ENCODE peak calls at places on chromosomes 13 and 19, in eight cellular contexts. L, B, T, S, R, Q, V and F are unnamed samples. For H3K36me3, the result is how much of the 10 kb centered on the place peaks cover.

GRCh38 chr19:31304877-31305312 is 44.3 kb downstream of the TSHZ3 start:
- DNase-seq in L (no peak), B (peak), T (no peak), S (no peak), R (no peak), Q (no peak), V (no peak), F (no peak)

GRCh38 chr13:46172531-46172991 is 9.4 kb downstream of the LCP1 start:
- DNase-seq in L (no peak), B (no peak), T (no peak), S (no peak), R (no peak), Q (no peak), V (no peak), F (no peak)

GRCh38 chr19:38194061-38194701 is 29.8 kb downstream of the DPF1 start:
- DNase-seq in L (no peak), B (no peak), T (no peak), S (no peak), R (no peak), Q (no peak), V (no peak), F (peak)

GRCh38 chr19:18596752-18597157 is 8.2 kb downstream of the REX1BD start:
- DNase-seq in L (no peak), B (no peak), T (no peak), S (peak), R (peak), Q (no peak), V (peak), F (peak)

GRCh38 chr13:100916943-100917342 is 242.3 kb upstream of the TMTC4 start:
- DNase-seq in L (no peak), B (no peak), T (no peak), S (no peak), R (no peak), Q (no peak), V (no peak), F (no peak)

GRCh38 chr13:101795025-101795424 is 342.6 kb downstream of the ITGBL1 start:
- DNase-seq in L (no peak), B (no peak), T (no peak), S (no peak), R (no peak), Q (no peak), V (no peak), F (no peak)

GRCh38 chr13:28027607-28028364 is 39.3 kb upstream of the URAD start:
- DNase-seq in L (no peak), B (no peak), T (no peak), S (no peak), R (no peak), Q (no peak), V (no peak), F (no peak)

GRCh38 chr13:24680921-24681585 is 845 bp downstream of the ATP12A start:
- DNase-seq in L (no peak), B (no peak), T (no peak), S (no peak), R (peak), Q (no peak), V (no peak), F (no peak)

GRCh38 chr13:34863360-34864135 is 78.5 kb upstream of the NBEA start:
- DNase-seq in L (peak), B (no peak), T (peak), S (peak), R (no peak), Q (peak), V (no peak), F (peak)

GRCh38 chr19:37718357-37718756 is 1.2 kb downstream of the ZNF607 start:
- DNase-seq in L (no peak), B (no peak), T (no peak), S (no peak), R (peak), Q (no peak), V (no peak), F (no peak)

GRCh38 chr19:1917926-1918325 is 12.7 kb downstream of the ADAT3 start:
- DNase-seq in L (no peak), B (no peak), T (no peak), S (no peak), R (no peak), Q (no peak), V (no peak), F (no peak)

GRCh38 chr13:23378009-23378632 is 55.4 kb downstream of the SACS start:
- DNase-seq in L (peak), B (no peak), T (no peak), S (peak), R (peak), Q (peak), V (no peak), F (peak)

GRCh38 chr19:18736415-18737336 is 53.2 kb downstream of the CRTC1 start:
- DNase-seq in L (no peak), B (no peak), T (no peak), S (no peak), R (no peak), Q (no peak), V (no peak), F (no peak)

GRCh38 chr13:24827799-24828198 is 63.8 kb downstream of the RNF17 start:
- DNase-seq in L (no peak), B (no peak), T (no peak), S (no peak), R (no peak), Q (no peak), V (no peak), F (no peak)

GRCh38 chr13:106919638-106920037 is 351.7 kb upstream of the ARGLU1 start:
- DNase-seq in L (peak), B (no peak), T (no peak), S (no peak), R (peak), Q (peak), V (no peak), F (no peak)

GRCh38 chr19:29467824-29468401 is 57.9 kb upstream of the VSTM2B start:
- DNase-seq in L (no peak), B (no peak), T (peak), S (peak), R (peak), Q (no peak), V (no peak), F (peak)

GRCh38 chr19:44662686-44663085 is 8.6 kb upstream of the CEACAM19 start:
- DNase-seq in L (peak), B (no peak), T (no peak), S (no peak), R (no peak), Q (peak), V (no peak), F (no peak)

GRCh38 chr13:48782429-48782840 is 128.7 kb downstream of the CYSLTR2 start:
- DNase-seq in L (no peak), B (no peak), T (no peak), S (no peak), R (no peak), Q (no peak), V (no peak), F (peak)

GRCh38 chr19:18860725-18861124 is 29.0 kb downstream of the UPF1 start:
- DNase-seq in L (no peak), B (no peak), T (no peak), S (no peak), R (no peak), Q (no peak), V (no peak), F (no peak)

GRCh38 chr13:111929036-111929616 is 137.8 kb upstream of the SOX1 start:
- DNase-seq in L (no peak), B (no peak), T (no peak), S (no peak), R (no peak), Q (no peak), V (no peak), F (no peak)

GRCh38 chr19:1131718-1132552 is 28.1 kb downstream of the GPX4 start:
- DNase-seq in L (peak), B (no peak), T (no peak), S (peak), R (peak), Q (peak), V (peak), F (no peak)

GRCh38 chr13:64680739-64681138 is 2549.4 kb downstream of the PCDH9 start:
- DNase-seq in L (no peak), B (no peak), T (no peak), S (no peak), R (no peak), Q (no peak), V (no peak), F (no peak)

GRCh38 chr19:1037553-1038115 is 2.3 kb upstream of the ABCA7 start:
- DNase-seq in L (no peak), B (no peak), T (no peak), S (no peak), R (no peak), Q (no peak), V (no peak), F (no peak)

GRCh38 chr19:30406220-30406944 is 34.2 kb downstream of the ZNF536 start:
- DNase-seq in L (no peak), B (no peak), T (no peak), S (peak), R (peak), Q (no peak), V (no peak), F (no peak)

GRCh38 chr19:57803594-57804325 is 11.0 kb downstream of the ZNF552 start:
- DNase-seq in L (peak), B (peak), T (peak), S (peak), R (peak), Q (peak), V (no peak), F (peak)

GRCh38 chr13:69935043-69935442 is 172.6 kb upstream of the ATXN8OS start:
- DNase-seq in L (no peak), B (no peak), T (peak), S (no peak), R (no peak), Q (no peak), V (peak), F (peak)

GRCh38 chr19:57056972-57057371 is 62.8 kb upstream of the USP29 start:
- DNase-seq in L (no peak), B (no peak), T (no peak), S (peak), R (no peak), Q (no peak), V (no peak), F (no peak)

GRCh38 chr13:45137501-45137880 is 17.2 kb downstream of the GTF2F2 start:
- DNase-seq in L (no peak), B (no peak), T (no peak), S (no peak), R (no peak), Q (no peak), V (no peak), F (no peak)

GRCh38 chr19:6392219-6393073 is 518 bp downstream of the GTF2F1 start:
- DNase-seq in L (no peak), B (no peak), T (no peak), S (peak), R (peak), Q (no peak), V (peak), F (no peak)

GRCh38 chr13:84377071-84377470 is 494.8 kb upstream of the SLITRK1 start:
- DNase-seq in L (no peak), B (no peak), T (no peak), S (no peak), R (no peak), Q (no peak), V (no peak), F (no peak)

GRCh38 chr19:55716531-55716930 is 21.7 kb downstream of the NLRP9 start:
- DNase-seq in L (no peak), B (no peak), T (no peak), S (no peak), R (no peak), Q (no peak), V (no peak), F (no peak)

GRCh38 chr13:98838776-98839175 is 86.3 kb upstream of the SLC15A1 start:
- DNase-seq in L (peak), B (no peak), T (no peak), S (peak), R (no peak), Q (peak), V (no peak), F (no peak)

GRCh38 chr19:15536350-15536749 is 28.0 kb downstream of the CYP4F22 start:
- DNase-seq in L (no peak), B (no peak), T (no peak), S (no peak), R (no peak), Q (no peak), V (no peak), F (no peak)

GRCh38 chr13:25890671-25891212 is 161.1 kb downstream of the SHISA2 start:
- DNase-seq in L (no peak), B (no peak), T (no peak), S (no peak), R (no peak), Q (no peak), V (no peak), F (no peak)

GRCh38 chr13:79141082-79141481 is 265.0 kb downstream of the RBM26 start:
- DNase-seq in L (no peak), B (no peak), T (no peak), S (no peak), R (no peak), Q (no peak), V (no peak), F (no peak)

GRCh38 chr19:27775395-27775794 is 1437.6 kb downstream of the UQCRFS1 start:
- DNase-seq in L (no peak), B (no peak), T (no peak), S (peak), R (no peak), Q (no peak), V (peak), F (no peak)

GRCh38 chr13:94660695-94661324 is 51.5 kb downstream of the SOX21 start:
- DNase-seq in L (peak), B (no peak), T (no peak), S (peak), R (peak), Q (peak), V (peak), F (peak)

GRCh38 chr19:1522838-1523237 is 1.0 kb upstream of the PLK5 start:
- DNase-seq in L (no peak), B (no peak), T (no peak), S (no peak), R (no peak), Q (no peak), V (no peak), F (no peak)

DNA sequence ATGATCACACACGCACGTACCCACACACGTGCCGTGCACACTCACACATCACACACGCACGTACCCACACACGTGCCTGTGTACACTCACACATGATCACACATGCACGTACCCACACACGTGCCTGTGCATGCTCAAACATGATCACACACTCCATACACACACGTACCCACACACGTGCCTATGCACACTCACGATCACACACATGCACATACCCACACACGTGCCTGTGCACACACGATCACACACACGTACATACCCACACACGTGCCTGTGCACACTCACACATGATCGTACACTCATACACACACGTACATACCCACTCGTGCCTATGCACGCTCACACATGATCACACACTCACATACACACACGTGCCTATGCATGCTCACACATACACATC is 86.8 kb downstream of the RAB20 start:
- DNase-seq in L (no peak), B (no peak), T (no peak), S (no peak), R (no peak), Q (no peak), V (no peak), F (no peak)
- H3K36me3 ChIP-seq in L (under half), B (under half), T (under half), S (under half), R (under half), Q (half or more), V (under half), F (under half)

GRCh38 chr19:46635920-46636761 is at the start of gene GNG8:
- DNase-seq in L (no peak), B (no peak), T (no peak), S (no peak), R (peak), Q (no peak), V (peak), F (no peak)
- TF ChIP-seq EZH2 in L (no peak), B (no peak), T (no peak), S (no peak), R (no peak), Q (no peak), V (no peak), F (no peak)

DNA sequence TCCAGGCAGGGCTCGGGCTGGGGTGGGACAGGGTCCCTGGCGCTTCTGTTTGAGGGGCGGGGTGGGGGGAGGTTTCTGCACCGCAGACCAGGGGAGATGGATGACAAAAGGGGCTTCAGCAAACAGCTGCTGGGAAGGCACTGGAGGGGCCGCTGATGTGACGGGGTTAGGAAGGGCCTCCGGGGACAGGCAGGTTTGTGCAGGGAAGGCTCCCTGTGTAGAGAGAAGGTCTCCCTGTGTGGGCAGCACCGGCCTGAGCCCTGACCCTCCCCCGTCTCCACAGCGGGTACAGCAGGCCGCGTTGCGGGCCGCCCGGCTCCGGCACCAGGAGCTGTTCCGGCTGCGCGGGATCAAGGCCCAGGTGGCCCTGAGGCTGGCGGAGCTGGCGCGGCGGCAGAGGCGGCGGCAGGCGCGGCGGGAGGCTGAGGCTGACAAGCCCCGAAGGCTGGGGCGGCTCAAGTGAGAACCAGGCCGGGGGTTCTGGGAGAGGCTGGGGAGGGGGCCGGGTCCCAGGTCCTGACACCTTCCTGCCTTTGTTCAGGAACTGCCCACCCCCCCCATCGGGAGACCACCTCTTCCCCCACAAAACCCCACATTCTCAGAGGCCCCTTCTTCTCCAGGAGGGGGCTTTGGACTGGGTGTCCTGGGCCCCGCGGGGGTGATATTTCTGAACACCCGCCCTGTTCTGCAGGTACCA is 9.9 kb downstream of the NOP53 start:
- DNase-seq in L (no peak), B (no peak), T (no peak), S (no peak), R (no peak), Q (no peak), V (no peak), F (no peak)
- H3K36me3 ChIP-seq in L (under half), B (half or more), T (under half), S (under half), R (under half), Q (under half), V (half or more), F (under half)

DNA sequence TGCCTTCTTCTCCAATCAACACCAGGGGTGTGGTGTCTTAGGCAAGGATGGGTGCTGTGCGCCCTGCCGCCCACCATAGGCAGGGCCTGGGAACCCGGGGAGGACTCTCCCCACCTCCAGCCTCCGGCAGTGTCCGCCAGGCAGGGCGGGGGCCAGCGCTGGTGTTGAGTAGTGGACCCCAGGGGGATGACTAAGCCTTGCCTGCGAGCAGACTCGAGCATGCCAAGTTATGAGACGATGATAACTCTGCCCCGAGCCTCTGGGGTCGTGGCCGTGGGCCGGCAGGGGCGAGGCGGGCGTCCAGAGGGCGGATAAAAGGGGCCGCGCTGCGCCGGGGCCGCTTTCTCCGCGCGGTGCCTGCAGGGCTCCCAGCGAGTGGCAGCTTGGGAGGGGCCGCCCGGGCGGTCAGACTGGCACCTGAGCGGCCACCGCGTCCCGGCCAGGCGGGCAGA is at the start of gene MEDAG:
- DNase-seq in L (peak), B (no peak), T (no peak), S (peak), R (no peak), Q (peak), V (no peak), F (no peak)
- TF ChIP-seq EZH2 in L (no peak), B (no peak), T (no peak), S (no peak), R (no peak), Q (no peak), V (no peak), F (no peak)

DNA sequence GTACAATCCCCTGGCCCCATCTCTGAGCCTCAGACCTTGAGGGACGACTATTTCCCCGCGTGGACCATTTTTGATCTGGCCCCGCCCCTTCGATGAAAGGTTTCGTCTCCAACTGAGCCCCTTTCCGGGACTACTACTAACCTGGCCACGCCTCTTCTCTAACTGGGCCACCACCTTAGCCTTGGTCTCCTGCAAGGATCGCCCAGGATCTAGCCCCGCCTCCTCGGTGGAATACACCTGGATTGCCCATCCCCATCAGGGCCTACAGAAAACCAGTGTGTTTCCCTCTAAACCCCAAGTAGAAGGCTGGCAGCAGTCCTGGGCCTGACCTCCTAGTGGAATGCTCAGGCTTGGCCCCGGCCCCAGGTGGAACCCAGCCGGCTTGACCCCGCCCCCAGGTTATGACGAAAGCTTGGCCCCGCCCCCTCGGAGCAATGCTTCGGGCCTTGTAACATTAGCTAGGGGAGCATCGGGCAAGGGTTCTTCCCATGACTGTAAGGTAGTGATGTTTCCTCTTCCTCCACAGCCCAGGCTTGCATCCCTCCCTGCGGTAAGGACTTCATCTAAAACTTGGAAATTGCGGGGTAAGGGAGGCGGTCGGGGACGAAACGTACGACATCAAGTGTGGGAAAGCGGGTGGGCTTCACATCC is 9.1 kb downstream of the SPACA6 start:
- DNase-seq in L (peak), B (no peak), T (no peak), S (peak), R (peak), Q (no peak), V (peak), F (peak)
- H3K36me3 ChIP-seq in L (under half), B (under half), T (under half), S (under half), R (under half), Q (under half), V (half or more), F (under half)